ENCODE peak calls at places on chromosome 9, in ten cellular contexts. U, J, B, Y, R, K, L, S, C and Z are unnamed samples.

GRCh38 chr9:16530669-16531461 is 339.6 kb downstream of the BNC2 start:
- DNase-seq in L (no peak), S (no peak), K (no peak), Y (no peak), R (no peak), J (peak; percentile 22), U (no peak), B (no peak), C (no peak), Z (no peak)

GRCh38 chr9:5671711-5672353 is 42.9 kb downstream of the RIC1 start:
- DNase-seq in K (no peak), L (no peak), C (no peak), U (no peak), S (no peak), J (no peak), B (no peak), R (peak; percentile 78), Y (no peak), Z (no peak)

GRCh38 chr9:27162045-27162444 is 53.0 kb downstream of the TEK start:
- DNase-seq in S (no peak), C (no peak), R (no peak), B (no peak), L (no peak), J (no peak), K (peak; percentile 89), Y (no peak), U (no peak), Z (no peak)

GRCh38 chr9:131656356-131657030 is 83.4 kb downstream of the RAPGEF1 start:
- DNase-seq in U (no peak), K (peak; percentile 98), B (peak; percentile 79), L (no peak), R (no peak), J (peak; percentile 77), Y (no peak), S (no peak), C (peak; percentile 91), Z (peak; percentile 93)

GRCh38 chr9:110541950-110542349 is 37.6 kb downstream of the SVEP1 start:
- DNase-seq in B (no peak), R (no peak), C (no peak), Y (no peak), U (no peak), S (no peak), L (no peak), K (no peak), J (no peak), Z (no peak)

GRCh38 chr9:99050292-99050911 is 54.5 kb upstream of the TGFBR1 start:
- DNase-seq in R (no peak), J (no peak), S (peak; percentile 13), Y (no peak), U (no peak), B (no peak), C (no peak), K (no peak), L (no peak), Z (no peak)

GRCh38 chr9:34454571-34455065 is 3.8 kb downstream of the FAM219A start:
- DNase-seq in B (peak; percentile 64), K (no peak), C (peak; percentile 85), R (peak; percentile 39), S (no peak), U (no peak), Y (peak; percentile 15), L (no peak), J (no peak), Z (no peak)

GRCh38 chr9:124271660-124272059 is 13.9 kb downstream of the NEK6 start:
- DNase-seq in U (no peak), R (no peak), C (no peak), L (no peak), B (no peak), S (no peak), J (peak; percentile 57), Y (no peak), K (no peak), Z (no peak)

GRCh38 chr9:37968228-37968672 is 64.3 kb upstream of the SLC25A51 start:
- DNase-seq in J (peak; percentile 47), B (no peak), Y (peak; percentile 70), U (no peak), S (peak; percentile 24), L (no peak), R (no peak), K (peak; percentile 39), C (no peak), Z (no peak)

GRCh38 chr9:116471943-116472506 is 215.1 kb upstream of the TRIM32 start:
- DNase-seq in B (no peak), S (no peak), K (no peak), U (no peak), C (no peak), Y (no peak), J (no peak), L (no peak), R (no peak), Z (no peak)

GRCh38 chr9:31820426-31820825 is 564.0 kb upstream of the ACO1 start:
- DNase-seq in R (no peak), Y (no peak), C (no peak), U (no peak), K (no peak), L (no peak), S (no peak), J (no peak), B (no peak), Z (no peak)

GRCh38 chr9:100082786-100083185 is 16.0 kb downstream of the ERP44 start:
- DNase-seq in R (no peak), C (no peak), K (no peak), Y (no peak), S (no peak), L (no peak), U (no peak), J (no peak), B (no peak), Z (no peak)

GRCh38 chr9:130237071-130237470 is 28.5 kb upstream of the HMCN2 start:
- DNase-seq in Y (no peak), C (no peak), J (no peak), U (no peak), S (no peak), L (no peak), B (no peak), K (no peak), R (no peak), Z (no peak)

GRCh38 chr9:111597852-111598729 is 1.4 kb downstream of the PTGR1 start:
- DNase-seq in K (peak; percentile 81), B (peak; percentile 58), L (peak; percentile 68), J (peak; percentile 71), S (peak; percentile 55), Y (peak; percentile 32), C (peak; percentile 91), U (peak; percentile 64), R (peak; percentile 63), Z (peak; percentile 58)

GRCh38 chr9:136673970-136674785 is 11.5 kb downstream of the EGFL7 start:
- DNase-seq in U (no peak), Y (no peak), S (no peak), J (no peak), C (no peak), L (no peak), B (no peak), R (no peak), K (peak; percentile 83), Z (peak; percentile 68)
- TF ChIP-seq POLR2A in U (no peak), Y (peak; percentile 62), S (no peak), J (no peak), C (no peak), L (no peak), B (no peak), R (no peak), K (peak; percentile 9), Z (no peak)

DNA sequence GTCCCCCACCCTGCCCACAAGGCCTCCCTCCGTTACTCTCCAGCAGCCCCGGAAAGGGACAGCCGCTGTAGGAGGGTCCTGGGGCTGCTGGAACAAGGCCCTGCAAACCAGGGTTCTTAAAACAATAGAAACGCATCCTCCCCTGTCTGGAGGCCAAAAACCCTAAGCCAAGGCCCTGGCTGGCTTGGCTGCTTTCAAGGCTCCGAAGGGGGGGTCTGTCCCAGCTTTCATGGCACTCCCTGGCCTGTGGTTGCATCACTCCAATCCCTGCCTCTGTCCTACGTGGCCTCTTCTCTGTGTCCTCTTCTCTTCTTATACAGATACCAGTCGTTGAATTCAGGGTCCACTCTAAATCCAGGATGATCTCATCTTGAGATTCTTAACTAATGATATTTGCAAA is 7.4 kb upstream of the UBAC1 start:
- DNase-seq in J (no peak), C (no peak), R (no peak), L (no peak), Y (no peak), U (no peak), B (no peak), S (no peak), K (peak; percentile 16), Z (no peak)
- H3K4me3 ChIP-seq in J (no peak overlapping the region), C (no peak overlapping the region), R (no peak overlapping the region), L (no peak overlapping the region), Y (no peak overlapping the region), U (no peak overlapping the region), B (no peak overlapping the region), S (no peak overlapping the region), K (no peak overlapping the region), Z (no peak overlapping the region)

DNA sequence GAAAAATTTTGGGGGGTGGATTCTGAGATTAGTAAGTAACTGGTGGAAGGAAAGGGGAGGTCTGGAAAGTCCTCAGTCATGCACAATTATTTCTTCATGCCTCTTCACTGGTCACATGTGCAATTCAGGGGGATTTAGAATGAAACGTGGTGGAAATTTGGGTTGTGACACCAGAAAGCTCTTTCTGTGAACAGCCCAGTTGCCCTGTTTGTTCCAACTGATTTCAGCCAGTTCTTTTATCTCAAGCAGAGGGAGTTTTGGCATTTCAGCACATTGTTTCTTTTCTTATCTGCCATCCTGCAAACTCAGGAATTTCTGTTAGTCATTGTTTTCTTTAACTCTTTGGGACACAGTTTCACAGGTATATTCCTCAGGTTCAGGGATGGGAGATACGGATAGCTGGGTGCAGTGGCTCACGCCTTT is 5.1 kb upstream of the B4GALT1 start:
- DNase-seq in Y (no peak), R (no peak), K (peak; percentile 93), J (no peak), S (peak; percentile 79), B (no peak), C (no peak), L (no peak), U (no peak), Z (no peak)
- TF ChIP-seq POLR2A in Y (no peak), R (no peak), K (peak; percentile 54), J (no peak), S (no peak), B (no peak), C (no peak), L (no peak), U (no peak), Z (no peak)

GRCh38 chr9:76690575-76691370 is 73.5 kb upstream of the PCA3 start:
- DNase-seq in Y (no peak), K (no peak), U (no peak), J (no peak), S (no peak), R (no peak), L (no peak), B (no peak), C (no peak), Z (no peak)

GRCh38 chr9:76688471-76689238 is 75.6 kb upstream of the PCA3 start:
- DNase-seq in U (no peak), K (no peak), C (no peak), Y (no peak), R (no peak), L (no peak), B (no peak), S (peak; percentile 67), J (no peak), Z (no peak)

GRCh38 chr9:76692448-76693129 is 71.6 kb upstream of the PCA3 start:
- DNase-seq in S (no peak), L (no peak), K (no peak), Y (no peak), R (no peak), J (no peak), U (no peak), B (no peak), C (no peak), Z (no peak)

GRCh38 chr9:76687861-76688374 is 76.3 kb upstream of the PCA3 start:
- DNase-seq in L (no peak), K (peak; percentile 91), J (no peak), S (no peak), C (no peak), U (no peak), B (no peak), Y (no peak), R (peak; percentile 8), Z (no peak)

GRCh38 chr9:76691761-76692313 is 72.4 kb upstream of the PCA3 start:
- DNase-seq in S (no peak), C (no peak), R (no peak), B (no peak), U (no peak), Y (no peak), K (peak; percentile 59), L (no peak), J (peak; percentile 38), Z (no peak)
- H3K4me3 ChIP-seq in S (no peak overlapping the region), C (no peak overlapping the region), R (no peak overlapping the region), B (no peak overlapping the region), U (peak overlapping the region; percentile 59), Y (no peak overlapping the region), K (peak overlapping the region; percentile 41), L (no peak overlapping the region), J (no peak overlapping the region), Z (peak overlapping the region; percentile 22)